ENCODE peak calls at places on chromosome 2, in five cellular contexts. F is HepG2, S is fibroblast of mammary gland, C is HTR-8/SVneo, E is iris pigment epithelial cell. H is an unnamed sample.
A peak's percentile ranks its signal among the peaks of the same experiment; 100 is the strongest.

GRCh38 chr2:112839407-112840067 is 3.0 kb upstream of the IL1B start:
- DNase-seq in F (no peak), S (peak; percentile 38), C (no peak), E (peak; percentile 57), H (no peak)

GRCh38 chr2:231714639-231715498 is 6.5 kb downstream of the PTMA start:
- DNase-seq in F (peak; percentile 84), S (peak; percentile 43), C (peak; percentile 66), E (no peak), H (no peak)

GRCh38 chr2:232310189-232310588 is 68.4 kb upstream of the ALPP start:
- DNase-seq in F (no peak), S (no peak), C (no peak), E (no peak), H (no peak)

GRCh38 chr2:12504443-12504842 is 212.3 kb upstream of the TRIB2 start:
- DNase-seq in F (no peak), S (peak; percentile 42), C (no peak), E (peak; percentile 70), H (peak; percentile 64)

GRCh38 chr2:238994876-238995275 is 147.0 kb downstream of the TWIST2 start:
- DNase-seq in F (no peak), S (peak; percentile 63), C (no peak), E (no peak), H (no peak)

GRCh38 chr2:12110074-12110473 is 363.6 kb downstream of the LPIN1 start:
- DNase-seq in F (no peak), S (peak; percentile 10), C (no peak), E (peak; percentile 43), H (no peak)

GRCh38 chr2:46460241-46460921 is 19.0 kb upstream of the TMEM247 start:
- DNase-seq in F (peak; percentile 42), S (no peak), C (no peak), E (no peak), H (no peak)

GRCh38 chr2:172038121-172038520 is 38.4 kb downstream of the METAP1D start:
- DNase-seq in F (no peak), S (no peak), C (no peak), E (no peak), H (no peak)

GRCh38 chr2:68217729-68218128 is 34.6 kb downstream of the PPP3R1 start:
- DNase-seq in F (no peak), S (no peak), C (no peak), E (no peak), H (no peak)

GRCh38 chr2:102187191-102188150 is 648 bp downstream of the IL1RL2 start:
- DNase-seq in F (no peak), S (peak; percentile 65), C (no peak), E (peak; percentile 59), H (peak; percentile 14)

GRCh38 chr2:78992451-78992806 is 33.1 kb upstream of the REG3G start:
- DNase-seq in F (peak; percentile 19), S (peak; percentile 2), C (peak; percentile 28), E (peak; percentile 19), H (no peak)

GRCh38 chr2:61340242-61340641 is 130.6 kb downstream of the USP34 start:
- DNase-seq in F (no peak), S (peak; percentile 73), C (no peak), E (peak; percentile 87), H (no peak)

GRCh38 chr2:14907014-14907612 is 274.6 kb downstream of the LRATD1 start:
- DNase-seq in F (peak; percentile 13), S (no peak), C (no peak), E (no peak), H (no peak)

GRCh38 chr2:151410485-151410833 is 757 bp downstream of the RIF1 start:
- DNase-seq in F (peak; percentile 50), S (peak; percentile 8), C (peak; percentile 31), E (peak; percentile 11), H (peak; percentile 5)

GRCh38 chr2:195480121-195480520 is 176.9 kb upstream of the SLC39A10 start:
- DNase-seq in F (no peak), S (no peak), C (no peak), E (no peak), H (no peak)

GRCh38 chr2:56770490-56770889 is 586.7 kb downstream of the CCDC85A start:
- DNase-seq in F (no peak), S (peak; percentile 51), C (no peak), E (peak; percentile 83), H (peak; percentile 48)

GRCh38 chr2:62340981-62341624 is 145.2 kb downstream of the B3GNT2 start:
- DNase-seq in F (no peak), S (peak; percentile 49), C (peak; percentile 25), E (no peak), H (no peak)

GRCh38 chr2:231418820-231419640 is 23.5 kb downstream of the B3GNT7 start:
- DNase-seq in F (peak; percentile 39), S (no peak), C (no peak), E (no peak), H (no peak)

GRCh38 chr2:118121986-118122767 is 33.9 kb downstream of the INSIG2 start:
- DNase-seq in F (no peak), S (no peak), C (no peak), E (no peak), H (no peak)

H was measured in HS-27A.